ENCODE peak calls at places on chromosome 2, in eight cellular contexts. P is PC-3; Z is stimulated activated CD8-positive, alpha-beta memory T cell treated with anti-CD3 and anti-CD28 coated beads, Interleukin-15, amount 100 ng/mL, for 24 hours; S is anterior cingulate cortex; L is body of pancreas; V is fibroblast of mammary gland; X is COR-L47; C is NCI-H748 treated with DMSO at 0.1 percent for 48 hours. F is an unnamed sample.

GRCh38 chr2:46053502-46054094 is 243.6 kb upstream of the EPAS1 start:
- DNase-seq in P (no peak), Z (no peak), S (no peak), L (no peak), V (no peak), X (no peak), C (no peak), F (no peak)

GRCh38 chr2:132465917-132466316 is 49.3 kb downstream of the GPR39 start:
- DNase-seq in P (no peak), Z (no peak), S (no peak), L (no peak), V (no peak), X (no peak), C (no peak), F (no peak)

GRCh38 chr2:55045685-55046221 is 4.5 kb downstream of the RTN4 start:
- DNase-seq in P (peak), Z (no peak), S (no peak), L (no peak), V (no peak), X (no peak), C (no peak), F (no peak)

GRCh38 chr2:62817348-62817747 is 111.8 kb downstream of the EHBP1 start:
- DNase-seq in P (no peak), Z (no peak), S (no peak), L (no peak), V (peak), X (no peak), C (no peak), F (no peak)

GRCh38 chr2:107197601-107198000 is 311.6 kb upstream of the ST6GAL2 start:
- DNase-seq in P (no peak), Z (no peak), S (no peak), L (no peak), V (no peak), X (no peak), C (peak), F (no peak)

GRCh38 chr2:141109633-141110032 is 1021.2 kb downstream of the LRP1B start:
- DNase-seq in P (peak), Z (no peak), S (no peak), L (no peak), V (peak), X (no peak), C (no peak), F (no peak)

GRCh38 chr2:48332286-48332685 is 197.7 kb upstream of the STON1 start:
- DNase-seq in P (no peak), Z (no peak), S (no peak), L (no peak), V (peak), X (peak), C (no peak), F (no peak)

GRCh38 chr2:29011650-29012060 is 30.6 kb downstream of the TOGARAM2 start:
- DNase-seq in P (no peak), Z (no peak), S (no peak), L (peak), V (no peak), X (peak), C (no peak), F (peak)

GRCh38 chr2:98556634-98557033 is 51.7 kb downstream of the COA5 start:
- DNase-seq in P (no peak), Z (no peak), S (no peak), L (no peak), V (no peak), X (no peak), C (no peak), F (no peak)

GRCh38 chr2:125643585-125643984 is 1012.4 kb upstream of the GYPC start:
- DNase-seq in P (no peak), Z (no peak), S (no peak), L (no peak), V (no peak), X (no peak), C (no peak), F (peak)

GRCh38 chr2:120177011-120177621 is 46.1 kb downstream of the TMEM185B start:
- DNase-seq in P (no peak), Z (peak), S (no peak), L (no peak), V (no peak), X (no peak), C (no peak), F (peak)

GRCh38 chr2:181456660-181457120 is 496 bp upstream of the ITGA4 start:
- DNase-seq in P (no peak), Z (no peak), S (no peak), L (peak), V (peak), X (no peak), C (no peak), F (peak)

GRCh38 chr2:149160701-149161217 is 122.3 kb downstream of the LYPD6B start:
- DNase-seq in P (no peak), Z (no peak), S (no peak), L (no peak), V (no peak), X (no peak), C (no peak), F (no peak)

GRCh38 chr2:178761759-178762371 is 45.4 kb downstream of the TTN start:
- DNase-seq in P (peak), Z (no peak), S (no peak), L (peak), V (peak), X (peak), C (peak), F (no peak)

GRCh38 chr2:31239842-31240198 is 5.9 kb downstream of the EHD3 start:
- DNase-seq in P (no peak), Z (no peak), S (no peak), L (no peak), V (peak), X (no peak), C (no peak), F (no peak)

GRCh38 chr2:145413261-145413660 is 893.3 kb upstream of the ZEB2 start:
- DNase-seq in P (no peak), Z (no peak), S (no peak), L (no peak), V (no peak), X (no peak), C (no peak), F (no peak)

GRCh38 chr2:134550566-134551164 is 168.1 kb downstream of the TMEM163 start:
- DNase-seq in P (peak), Z (no peak), S (no peak), L (no peak), V (no peak), X (no peak), C (no peak), F (no peak)

F was measured in left colon.